ENCODE peak calls at places on chromosomes 1 and 21, in four cellular contexts. T is A549, B is K562, M is upper lobe of left lung. L is an unnamed sample.

GRCh38 chr1:46134660-46135331 is 2.4 kb upstream of the PIK3R3 start:
- ATAC-seq in T (no peak), M (no peak), B (no peak), L (no peak)

GRCh38 chr1:46131727-46132528 is 501 bp downstream of the PIK3R3 start:
- ATAC-seq in B (peak; percentile 48), M (no peak), T (peak; percentile 27), L (no peak)

GRCh38 chr21:33394260-33394659 is 9.0 kb upstream of the IFNGR2 start:
- ATAC-seq in B (no peak), T (no peak), M (peak; percentile 57), L (peak; percentile 42)

GRCh38 chr1:220157738-220158137 is 63.8 kb downstream of the IARS2 start:
- ATAC-seq in T (no peak), B (no peak), M (no peak), L (no peak)

GRCh38 chr21:45886610-45887026 is 95.0 kb upstream of the COL6A1 start:
- ATAC-seq in T (no peak), B (no peak), M (no peak), L (no peak)

GRCh38 chr1:96804649-96805048 is 83.1 kb downstream of the PTBP2 start:
- ATAC-seq in B (no peak), T (no peak), M (no peak), L (no peak)

GRCh38 chr1:21034725-21035628 is 141.7 kb downstream of the EIF4G3 start:
- ATAC-seq in M (peak; percentile 74), B (no peak), T (no peak), L (no peak)

GRCh38 chr1:27605796-27606707 is 2.1 kb upstream of the AHDC1 start:
- ATAC-seq in M (no peak), B (peak; percentile 35), T (peak; percentile 30), L (no peak)

GRCh38 chr1:40795811-40796586 is 12.4 kb downstream of the KCNQ4 start:
- ATAC-seq in T (no peak), B (no peak), M (no peak), L (no peak)

GRCh38 chr1:221344693-221345092 is 397.2 kb downstream of the DUSP10 start:
- ATAC-seq in M (no peak), B (no peak), T (no peak), L (no peak)

GRCh38 chr1:38239258-38239657 is 192.7 kb upstream of the POU3F1 start:
- ATAC-seq in T (no peak), B (no peak), M (no peak), L (no peak)

GRCh38 chr1:156781585-156782186 is 14.4 kb downstream of the PRCC start:
- ATAC-seq in M (peak; percentile 40), B (no peak), T (no peak), L (peak; percentile 71)

GRCh38 chr21:45471229-45472052 is 66.5 kb downstream of the COL18A1 start:
- ATAC-seq in B (no peak), M (no peak), T (peak; percentile 53), L (peak; percentile 78)

GRCh38 chr1:90204036-90204594 is 209.2 kb downstream of the ZNF326 start:
- ATAC-seq in M (no peak), T (no peak), B (no peak), L (no peak)

GRCh38 chr1:184559117-184559713 is 172.4 kb downstream of the C1orf21 start:
- ATAC-seq in B (no peak), M (no peak), T (no peak), L (no peak)

GRCh38 chr1:232282541-232282940 is 347.4 kb downstream of the SIPA1L2 start:
- ATAC-seq in M (no peak), T (no peak), B (no peak), L (no peak)

GRCh38 chr1:151994956-151995355 is 1.3 kb upstream of the S100A10 start:
- ATAC-seq in B (no peak), M (no peak), T (peak; percentile 25), L (no peak)

GRCh38 chr1:6523566-6523965 is 30.7 kb downstream of the NOL9 start:
- ATAC-seq in B (peak; percentile 88), T (peak; percentile 86), M (no peak), L (no peak)

GRCh38 chr1:230153655-230154296 is 86.7 kb downstream of the GALNT2 start:
- ATAC-seq in B (no peak), T (no peak), M (no peak), L (peak; percentile 71)

GRCh38 chr1:58399176-58399575 is 147.3 kb downstream of the OMA1 start:
- ATAC-seq in B (no peak), T (no peak), M (no peak), L (no peak)

GRCh38 chr1:58395355-58395754 is 151.2 kb downstream of the OMA1 start:
- ATAC-seq in B (no peak), M (no peak), T (no peak), L (peak; percentile 22)

GRCh38 chr1:58396150-58396549 is 150.4 kb downstream of the OMA1 start:
- ATAC-seq in B (no peak), M (no peak), T (no peak), L (no peak)

GRCh38 chr1:58398714-58399113 is 147.8 kb downstream of the OMA1 start:
- ATAC-seq in M (no peak), T (no peak), B (no peak), L (no peak)

GRCh38 chr1:58397187-58397820 is 149.2 kb downstream of the OMA1 start:
- ATAC-seq in B (peak; percentile 62), T (peak; percentile 55), M (no peak), L (no peak)
- TF ChIP-seq EP300 in B (no peak), T (no peak), M (no peak), L (no peak)

GRCh38 chr1:111199329-111199728 is 1.1 kb downstream of the DENND2D start:
- ATAC-seq in M (no peak), B (no peak), T (no peak), L (no peak)
- H3K4me1 ChIP-seq in M (peaks cover 34% of the 10 kb centered on the region), B (peaks cover 29% of the 10 kb centered on the region), T (no peaks in the 10 kb centered on the region), L (peaks cover 34% of the 10 kb centered on the region)

DNA sequence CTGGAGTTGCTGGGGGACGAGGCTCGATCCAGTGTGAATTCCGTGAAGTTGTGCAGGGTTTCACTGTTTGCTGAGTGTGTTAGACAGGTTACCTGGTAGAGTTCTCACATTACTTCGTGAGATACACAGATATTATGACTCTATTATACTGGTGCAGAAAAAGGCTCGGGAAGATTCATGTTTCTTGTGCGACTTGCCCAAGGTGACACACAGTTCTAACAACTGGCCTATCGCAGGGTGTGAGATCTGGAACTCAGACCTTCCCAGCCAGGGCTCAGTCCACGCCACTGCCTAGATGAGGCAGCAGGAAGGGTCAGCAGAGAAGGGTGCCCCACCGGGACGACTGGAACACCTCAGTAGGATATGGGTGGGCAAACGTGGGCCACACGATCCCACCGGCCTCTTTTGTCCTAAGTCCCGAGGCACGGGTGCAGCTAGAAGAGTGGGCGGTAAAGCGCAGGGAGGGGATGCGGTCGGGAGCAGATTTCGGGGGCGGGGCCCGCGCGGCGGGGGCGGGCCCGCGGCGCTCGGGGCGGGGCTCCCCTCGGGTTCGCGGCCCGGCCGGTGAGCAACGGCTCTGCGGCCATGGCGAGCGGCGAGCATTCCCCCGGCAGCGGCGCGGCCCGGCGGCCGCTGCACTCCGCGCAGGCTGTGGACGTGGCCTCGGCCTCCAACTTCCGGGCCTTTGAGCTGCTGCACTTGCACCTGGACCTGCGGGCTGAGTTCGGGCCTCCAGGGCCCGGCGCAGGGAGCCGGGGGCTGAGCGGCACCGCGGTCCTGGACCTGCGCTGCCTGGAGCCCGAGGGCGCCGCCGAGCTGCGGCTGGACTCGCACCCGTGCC is at the start of gene RNPEP:
- ATAC-seq in B (peak; percentile 91), T (peak; percentile 82), M (peak; percentile 84), L (peak; percentile 90)
- TF ChIP-seq POLR2A in B (peak; percentile 68), T (peak; percentile 88), M (peak; percentile 82), L (peak; percentile 76)

GRCh38 chr21:40516336-40516735 is 330.6 kb downstream of the DSCAM start:
- ATAC-seq in M (no peak), T (no peak), B (no peak), L (no peak)
- TF ChIP-seq EP300 in M (no peak), T (no peak), B (no peak), L (no peak)